ENCODE peak calls at places on chromosomes 6 and 20, in four cellular contexts. One of them, this sample, is unnamed.

GRCh38 chr6:148776321-148776966 is 29.6 kb downstream of the UST start:
- DNase-seq in fibroblast of villous mesenchyme: peak
- DNase-seq in T-helper 1 cell: no peak
- DNase-seq in Calu3: no peak
- DNase-seq in this sample: no peak

GRCh38 chr6:140379919-140380318 is 1005.5 kb upstream of the CITED2 start:
- DNase-seq in T-helper 1 cell: no peak
- DNase-seq in Calu3: no peak
- DNase-seq in fibroblast of villous mesenchyme: peak
- DNase-seq in this sample: no peak

GRCh38 chr20:56801991-56802740 is 173.1 kb downstream of the TFAP2C start:
- DNase-seq in Calu3: no peak
- DNase-seq in T-helper 1 cell: no peak
- DNase-seq in fibroblast of villous mesenchyme: peak
- DNase-seq in this sample: no peak

GRCh38 chr6:154292855-154293519 is 63.6 kb downstream of the IPCEF1 start:
- DNase-seq in Calu3: peak
- DNase-seq in fibroblast of villous mesenchyme: peak
- DNase-seq in T-helper 1 cell: no peak
- DNase-seq in this sample: no peak

GRCh38 chr20:41360831-41361756 is 5.5 kb downstream of the EMILIN3 start:
- DNase-seq in fibroblast of villous mesenchyme: no peak
- DNase-seq in T-helper 1 cell: no peak
- DNase-seq in Calu3: no peak
- DNase-seq in this sample: no peak

GRCh38 chr6:169848946-169849345 is 97.5 kb downstream of the ERMARD start:
- DNase-seq in T-helper 1 cell: no peak
- DNase-seq in fibroblast of villous mesenchyme: no peak
- DNase-seq in Calu3: no peak
- DNase-seq in this sample: no peak

GRCh38 chr6:1461207-1461606 is 71.8 kb downstream of the FOXF2 start:
- DNase-seq in T-helper 1 cell: no peak
- DNase-seq in fibroblast of villous mesenchyme: no peak
- DNase-seq in Calu3: no peak
- DNase-seq in this sample: no peak

GRCh38 chr6:80457044-80457933 is 350.8 kb downstream of the BCKDHB start:
- DNase-seq in fibroblast of villous mesenchyme: peak
- DNase-seq in T-helper 1 cell: no peak
- DNase-seq in Calu3: peak
- DNase-seq in this sample: no peak

GRCh38 chr6:114063956-114064355 is 93.0 kb upstream of the HDAC2 start:
- DNase-seq in fibroblast of villous mesenchyme: no peak
- DNase-seq in Calu3: no peak
- DNase-seq in T-helper 1 cell: no peak
- DNase-seq in this sample: no peak

GRCh38 chr6:87914637-87915395 is 132.8 kb upstream of the SPACA1 start:
- DNase-seq in fibroblast of villous mesenchyme: no peak
- DNase-seq in T-helper 1 cell: no peak
- DNase-seq in Calu3: no peak
- DNase-seq in this sample: no peak

GRCh38 chr6:15244605-15245360 is 1.1 kb upstream of the JARID2 start:
- DNase-seq in Calu3: peak
- DNase-seq in fibroblast of villous mesenchyme: peak
- DNase-seq in T-helper 1 cell: peak
- DNase-seq in this sample: peak

GRCh38 chr6:20688710-20689500 is 154.6 kb downstream of the CDKAL1 start:
- DNase-seq in T-helper 1 cell: no peak
- DNase-seq in Calu3: peak
- DNase-seq in fibroblast of villous mesenchyme: peak
- DNase-seq in this sample: no peak

GRCh38 chr6:83193747-83194582 is 808 bp downstream of the RWDD2A start:
- DNase-seq in Calu3: peak
- DNase-seq in fibroblast of villous mesenchyme: peak
- DNase-seq in T-helper 1 cell: peak
- DNase-seq in this sample: peak

GRCh38 chr20:34980543-34981213 is 25.0 kb downstream of the MYH7B start:
- DNase-seq in fibroblast of villous mesenchyme: peak
- DNase-seq in Calu3: no peak
- DNase-seq in T-helper 1 cell: no peak
- DNase-seq in this sample: no peak

GRCh38 chr6:14804444-14805210 is 441.2 kb upstream of the JARID2 start:
- DNase-seq in T-helper 1 cell: no peak
- DNase-seq in fibroblast of villous mesenchyme: peak
- DNase-seq in Calu3: peak
- DNase-seq in this sample: no peak

GRCh38 chr6:117346142-117346930 is 79.4 kb downstream of the ROS1 start:
- DNase-seq in T-helper 1 cell: no peak
- DNase-seq in fibroblast of villous mesenchyme: peak
- DNase-seq in Calu3: no peak
- DNase-seq in this sample: no peak

GRCh38 chr6:139482184-139482751 is 107.8 kb upstream of the CITED2 start:
- DNase-seq in fibroblast of villous mesenchyme: peak
- DNase-seq in Calu3: no peak
- DNase-seq in T-helper 1 cell: no peak
- DNase-seq in this sample: no peak

GRCh38 chr6:121093928-121094327 is 240.4 kb downstream of the TBC1D32 start:
- DNase-seq in fibroblast of villous mesenchyme: peak
- DNase-seq in T-helper 1 cell: no peak
- DNase-seq in Calu3: no peak
- DNase-seq in this sample: no peak

GRCh38 chr6:14765106-14765505 is 480.8 kb upstream of the JARID2 start:
- DNase-seq in fibroblast of villous mesenchyme: peak
- DNase-seq in Calu3: no peak
- DNase-seq in T-helper 1 cell: no peak
- DNase-seq in this sample: no peak

GRCh38 chr20:7843613-7844012 is 96.6 kb downstream of the HAO1 start:
- DNase-seq in Calu3: no peak
- DNase-seq in fibroblast of villous mesenchyme: peak
- DNase-seq in T-helper 1 cell: no peak
- DNase-seq in this sample: no peak

GRCh38 chr20:53202781-53203180 is 230.6 kb downstream of the TSHZ2 start:
- DNase-seq in Calu3: no peak
- DNase-seq in fibroblast of villous mesenchyme: no peak
- DNase-seq in T-helper 1 cell: no peak
- DNase-seq in this sample: no peak

GRCh38 chr6:82257088-82257774 is 9.7 kb upstream of the IBTK start:
- DNase-seq in fibroblast of villous mesenchyme: no peak
- DNase-seq in Calu3: no peak
- DNase-seq in T-helper 1 cell: no peak
- DNase-seq in this sample: no peak

GRCh38 chr20:52303281-52303950 is 111.8 kb upstream of the ZFP64 start:
- DNase-seq in T-helper 1 cell: no peak
- DNase-seq in fibroblast of villous mesenchyme: no peak
- DNase-seq in Calu3: no peak
- DNase-seq in this sample: no peak

GRCh38 chr20:24998121-24998520 is 5.6 kb upstream of the APMAP start:
- DNase-seq in fibroblast of villous mesenchyme: no peak
- DNase-seq in Calu3: no peak
- DNase-seq in T-helper 1 cell: no peak
- DNase-seq in this sample: no peak